ENCODE peak calls at places on chromosome 19, in five cellular contexts. C is RPMI8226, E is myocyte, D is amygdala, H is mammary epithelial cell. W is an unnamed sample.

GRCh38 chr19:38224014-38224862 is at the start of gene DPF1:
- DNase-seq in C (peak), E (peak), D (peak), H (peak), W (no peak)

GRCh38 chr19:45468803-45469131 is 971 bp downstream of the FOSB start:
- DNase-seq in C (peak), E (no peak), D (no peak), H (no peak), W (no peak)

GRCh38 chr19:10809693-10810285 is 26.2 kb downstream of the TMED1 start:
- DNase-seq in C (no peak), E (no peak), D (no peak), H (no peak), W (no peak)

GRCh38 chr19:34269081-34269480 is 14.7 kb downstream of the GARRE1 start:
- DNase-seq in C (no peak), E (no peak), D (no peak), H (no peak), W (no peak)

GRCh38 chr19:2294377-2295335 is 12.7 kb upstream of the PEAK3 start:
- DNase-seq in C (no peak), E (no peak), D (peak), H (no peak), W (peak)

GRCh38 chr19:41541990-41542584 is 33.9 kb upstream of the CEACAM21 start:
- DNase-seq in C (peak), E (peak), D (no peak), H (peak), W (no peak)

GRCh38 chr19:2573916-2574315 is 98.0 kb downstream of the GADD45B start:
- DNase-seq in C (no peak), E (no peak), D (no peak), H (no peak), W (no peak)

GRCh38 chr19:6739884-6740588 is 556 bp downstream of the TRIP10 start:
- DNase-seq in C (peak), E (peak), D (no peak), H (peak), W (no peak)

GRCh38 chr19:39223703-39224279 is 19.7 kb upstream of the SYCN start:
- DNase-seq in C (no peak), E (peak), D (no peak), H (peak), W (no peak)

GRCh38 chr19:9597027-9597426 is 12.7 kb upstream of the ZNF121 start:
- DNase-seq in C (no peak), E (no peak), D (no peak), H (peak), W (no peak)

W was measured in hypothalamus.